ENCODE peak calls at places on chromosome 6, in five cellular contexts. One of them, this sample, is unnamed.
A peak's percentile ranks its signal among the peaks of the same experiment; 100 is the strongest.

GRCh38 chr6:167302796-167303195 is 11.7 kb downstream of the UNC93A start:
- DNase-seq in keratinocyte: no peak
- DNase-seq in effector memory CD4-positive, alpha-beta T cell: no peak
- DNase-seq in transverse colon: no peak
- DNase-seq in CD4-positive, CD25-positive, alpha-beta regulatory T cell: no peak
- DNase-seq in this sample: no peak

GRCh38 chr6:11732036-11732545 is 46.5 kb downstream of the ADTRP start:
- DNase-seq in keratinocyte: no peak
- DNase-seq in effector memory CD4-positive, alpha-beta T cell: no peak
- DNase-seq in transverse colon: peak; percentile 44
- DNase-seq in CD4-positive, CD25-positive, alpha-beta regulatory T cell: no peak
- DNase-seq in this sample: peak; percentile 94

GRCh38 chr6:37077459-37078296 is 72.2 kb downstream of the FGD2 start:
- DNase-seq in keratinocyte: no peak
- DNase-seq in effector memory CD4-positive, alpha-beta T cell: no peak
- DNase-seq in transverse colon: peak; percentile 64
- DNase-seq in CD4-positive, CD25-positive, alpha-beta regulatory T cell: no peak
- DNase-seq in this sample: no peak

GRCh38 chr6:17233531-17233930 is 47.6 kb upstream of the RBM24 start:
- DNase-seq in keratinocyte: peak; percentile 81
- DNase-seq in effector memory CD4-positive, alpha-beta T cell: no peak
- DNase-seq in transverse colon: no peak
- DNase-seq in CD4-positive, CD25-positive, alpha-beta regulatory T cell: no peak
- DNase-seq in this sample: no peak

GRCh38 chr6:145967549-145967948 is 3.4 kb upstream of the SHPRH start:
- DNase-seq in keratinocyte: no peak
- DNase-seq in effector memory CD4-positive, alpha-beta T cell: no peak
- DNase-seq in transverse colon: no peak
- DNase-seq in CD4-positive, CD25-positive, alpha-beta regulatory T cell: no peak
- DNase-seq in this sample: no peak

GRCh38 chr6:110329348-110329728 is 28.8 kb downstream of the METTL24 start:
- DNase-seq in keratinocyte: no peak
- DNase-seq in effector memory CD4-positive, alpha-beta T cell: no peak
- DNase-seq in transverse colon: no peak
- DNase-seq in CD4-positive, CD25-positive, alpha-beta regulatory T cell: no peak
- DNase-seq in this sample: no peak

GRCh38 chr6:105102186-105102585 is 77.6 kb downstream of the POPDC3 start:
- DNase-seq in keratinocyte: no peak
- DNase-seq in effector memory CD4-positive, alpha-beta T cell: no peak
- DNase-seq in transverse colon: no peak
- DNase-seq in CD4-positive, CD25-positive, alpha-beta regulatory T cell: no peak
- DNase-seq in this sample: no peak

GRCh38 chr6:157881375-157881774 is 58.3 kb downstream of the SNX9 start:
- DNase-seq in keratinocyte: no peak
- DNase-seq in effector memory CD4-positive, alpha-beta T cell: no peak
- DNase-seq in transverse colon: no peak
- DNase-seq in CD4-positive, CD25-positive, alpha-beta regulatory T cell: no peak
- DNase-seq in this sample: no peak

GRCh38 chr6:41894366-41895299 is 542 bp downstream of the USP49 start:
- DNase-seq in keratinocyte: no peak
- DNase-seq in effector memory CD4-positive, alpha-beta T cell: no peak
- DNase-seq in transverse colon: peak; percentile 9
- DNase-seq in CD4-positive, CD25-positive, alpha-beta regulatory T cell: no peak
- DNase-seq in this sample: no peak

GRCh38 chr6:152575186-152575585 is 62.0 kb downstream of the SYNE1 start:
- DNase-seq in keratinocyte: no peak
- DNase-seq in effector memory CD4-positive, alpha-beta T cell: no peak
- DNase-seq in transverse colon: no peak
- DNase-seq in CD4-positive, CD25-positive, alpha-beta regulatory T cell: no peak
- DNase-seq in this sample: no peak

GRCh38 chr6:156942266-156942665 is 165.1 kb downstream of the ARID1B start:
- DNase-seq in keratinocyte: no peak
- DNase-seq in effector memory CD4-positive, alpha-beta T cell: no peak
- DNase-seq in transverse colon: no peak
- DNase-seq in CD4-positive, CD25-positive, alpha-beta regulatory T cell: no peak
- DNase-seq in this sample: no peak

GRCh38 chr6:23181301-23182110 is 612.1 kb downstream of the HDGFL1 start:
- DNase-seq in keratinocyte: no peak
- DNase-seq in effector memory CD4-positive, alpha-beta T cell: no peak
- DNase-seq in transverse colon: no peak
- DNase-seq in CD4-positive, CD25-positive, alpha-beta regulatory T cell: no peak
- DNase-seq in this sample: no peak

GRCh38 chr6:16180696-16181428 is 52.0 kb downstream of the MYLIP start:
- DNase-seq in keratinocyte: no peak
- DNase-seq in effector memory CD4-positive, alpha-beta T cell: no peak
- DNase-seq in transverse colon: no peak
- DNase-seq in CD4-positive, CD25-positive, alpha-beta regulatory T cell: no peak
- DNase-seq in this sample: no peak

GRCh38 chr6:145370559-145370958 is 364.8 kb downstream of the EPM2A start:
- DNase-seq in keratinocyte: no peak
- DNase-seq in effector memory CD4-positive, alpha-beta T cell: no peak
- DNase-seq in transverse colon: no peak
- DNase-seq in CD4-positive, CD25-positive, alpha-beta regulatory T cell: no peak
- DNase-seq in this sample: no peak

GRCh38 chr6:83707829-83708545 is 914 bp downstream of the SNAP91 start:
- DNase-seq in keratinocyte: no peak
- DNase-seq in effector memory CD4-positive, alpha-beta T cell: no peak
- DNase-seq in transverse colon: no peak
- DNase-seq in CD4-positive, CD25-positive, alpha-beta regulatory T cell: no peak
- DNase-seq in this sample: no peak

GRCh38 chr6:107490568-107491058 is 696 bp downstream of the SOBP start:
- DNase-seq in keratinocyte: no peak
- DNase-seq in effector memory CD4-positive, alpha-beta T cell: no peak
- DNase-seq in transverse colon: no peak
- DNase-seq in CD4-positive, CD25-positive, alpha-beta regulatory T cell: no peak
- DNase-seq in this sample: no peak

GRCh38 chr6:14365393-14365792 is 247.8 kb downstream of the CD83 start:
- DNase-seq in keratinocyte: no peak
- DNase-seq in effector memory CD4-positive, alpha-beta T cell: no peak
- DNase-seq in transverse colon: no peak
- DNase-seq in CD4-positive, CD25-positive, alpha-beta regulatory T cell: no peak
- DNase-seq in this sample: no peak

GRCh38 chr6:157535354-157536217 is 154.6 kb downstream of the ZDHHC14 start:
- DNase-seq in keratinocyte: peak; percentile 59
- DNase-seq in effector memory CD4-positive, alpha-beta T cell: no peak
- DNase-seq in transverse colon: no peak
- DNase-seq in CD4-positive, CD25-positive, alpha-beta regulatory T cell: no peak
- DNase-seq in this sample: no peak

GRCh38 chr6:122276637-122277036 is 122.8 kb upstream of the HSF2 start:
- DNase-seq in keratinocyte: no peak
- DNase-seq in effector memory CD4-positive, alpha-beta T cell: no peak
- DNase-seq in transverse colon: no peak
- DNase-seq in CD4-positive, CD25-positive, alpha-beta regulatory T cell: no peak
- DNase-seq in this sample: no peak

GRCh38 chr6:56168601-56169000 is 78.8 kb downstream of the COL21A1 start:
- DNase-seq in keratinocyte: no peak
- DNase-seq in effector memory CD4-positive, alpha-beta T cell: no peak
- DNase-seq in transverse colon: no peak
- DNase-seq in CD4-positive, CD25-positive, alpha-beta regulatory T cell: no peak
- DNase-seq in this sample: no peak

GRCh38 chr6:36662380-36662779 is 16.1 kb upstream of the CDKN1A start:
- DNase-seq in keratinocyte: no peak
- DNase-seq in effector memory CD4-positive, alpha-beta T cell: no peak
- DNase-seq in transverse colon: no peak
- DNase-seq in CD4-positive, CD25-positive, alpha-beta regulatory T cell: no peak
- DNase-seq in this sample: no peak

GRCh38 chr6:158422629-158423238 is 110.5 kb downstream of the TULP4 start:
- DNase-seq in keratinocyte: no peak
- DNase-seq in effector memory CD4-positive, alpha-beta T cell: no peak
- DNase-seq in transverse colon: no peak
- DNase-seq in CD4-positive, CD25-positive, alpha-beta regulatory T cell: no peak
- DNase-seq in this sample: no peak

GRCh38 chr6:137756788-137757187 is 110.3 kb upstream of the TNFAIP3 start:
- DNase-seq in keratinocyte: no peak
- DNase-seq in effector memory CD4-positive, alpha-beta T cell: no peak
- DNase-seq in transverse colon: no peak
- DNase-seq in CD4-positive, CD25-positive, alpha-beta regulatory T cell: no peak
- DNase-seq in this sample: no peak

GRCh38 chr6:150314230-150315188 is 54.3 kb upstream of the IYD start:
- DNase-seq in keratinocyte: no peak
- DNase-seq in effector memory CD4-positive, alpha-beta T cell: no peak
- DNase-seq in transverse colon: no peak
- DNase-seq in CD4-positive, CD25-positive, alpha-beta regulatory T cell: no peak
- DNase-seq in this sample: no peak

GRCh38 chr6:109512271-109512817 is 29.3 kb upstream of the ZBTB24 start:
- DNase-seq in keratinocyte: no peak
- DNase-seq in effector memory CD4-positive, alpha-beta T cell: no peak
- DNase-seq in transverse colon: no peak
- DNase-seq in CD4-positive, CD25-positive, alpha-beta regulatory T cell: no peak
- DNase-seq in this sample: no peak

GRCh38 chr6:1418471-1419191 is 29.3 kb downstream of the FOXF2 start:
- DNase-seq in keratinocyte: no peak
- DNase-seq in effector memory CD4-positive, alpha-beta T cell: no peak
- DNase-seq in transverse colon: no peak
- DNase-seq in CD4-positive, CD25-positive, alpha-beta regulatory T cell: no peak
- DNase-seq in this sample: no peak

GRCh38 chr6:32970413-32971244 is 2.2 kb downstream of the BRD2 start:
- DNase-seq in keratinocyte: no peak
- DNase-seq in effector memory CD4-positive, alpha-beta T cell: peak; percentile 39
- DNase-seq in transverse colon: peak; percentile 90
- DNase-seq in CD4-positive, CD25-positive, alpha-beta regulatory T cell: peak; percentile 56
- DNase-seq in this sample: peak; percentile 93

GRCh38 chr6:16676978-16677377 is 84.3 kb downstream of the ATXN1 start:
- DNase-seq in keratinocyte: no peak
- DNase-seq in effector memory CD4-positive, alpha-beta T cell: no peak
- DNase-seq in transverse colon: no peak
- DNase-seq in CD4-positive, CD25-positive, alpha-beta regulatory T cell: no peak
- DNase-seq in this sample: no peak

GRCh38 chr6:158122048-158122447 is 46.0 kb downstream of the SERAC1 start:
- DNase-seq in keratinocyte: no peak
- DNase-seq in effector memory CD4-positive, alpha-beta T cell: no peak
- DNase-seq in transverse colon: no peak
- DNase-seq in CD4-positive, CD25-positive, alpha-beta regulatory T cell: no peak
- DNase-seq in this sample: no peak

GRCh38 chr6:21953831-21954801 is 342.7 kb downstream of the PRL start:
- DNase-seq in keratinocyte: no peak
- DNase-seq in effector memory CD4-positive, alpha-beta T cell: no peak
- DNase-seq in transverse colon: peak; percentile 33
- DNase-seq in CD4-positive, CD25-positive, alpha-beta regulatory T cell: no peak
- DNase-seq in this sample: no peak

GRCh38 chr6:35436071-35436865 is 15.9 kb upstream of the FANCE start:
- DNase-seq in keratinocyte: no peak
- DNase-seq in effector memory CD4-positive, alpha-beta T cell: no peak
- DNase-seq in transverse colon: no peak
- DNase-seq in CD4-positive, CD25-positive, alpha-beta regulatory T cell: no peak
- DNase-seq in this sample: no peak

GRCh38 chr6:18601515-18602035 is 214.4 kb downstream of the RNF144B start:
- DNase-seq in keratinocyte: no peak
- DNase-seq in effector memory CD4-positive, alpha-beta T cell: no peak
- DNase-seq in transverse colon: no peak
- DNase-seq in CD4-positive, CD25-positive, alpha-beta regulatory T cell: no peak
- DNase-seq in this sample: no peak

GRCh38 chr6:39847216-39847615 is 55.0 kb downstream of the DAAM2 start:
- DNase-seq in keratinocyte: no peak
- DNase-seq in effector memory CD4-positive, alpha-beta T cell: no peak
- DNase-seq in transverse colon: no peak
- DNase-seq in CD4-positive, CD25-positive, alpha-beta regulatory T cell: no peak
- DNase-seq in this sample: peak; percentile 86

GRCh38 chr6:39848171-39848570 is 56.0 kb downstream of the DAAM2 start:
- DNase-seq in keratinocyte: no peak
- DNase-seq in effector memory CD4-positive, alpha-beta T cell: no peak
- DNase-seq in transverse colon: no peak
- DNase-seq in CD4-positive, CD25-positive, alpha-beta regulatory T cell: no peak
- DNase-seq in this sample: no peak

GRCh38 chr6:39849764-39850163 is 57.6 kb downstream of the DAAM2 start:
- DNase-seq in keratinocyte: no peak
- DNase-seq in effector memory CD4-positive, alpha-beta T cell: no peak
- DNase-seq in transverse colon: no peak
- DNase-seq in CD4-positive, CD25-positive, alpha-beta regulatory T cell: no peak
- DNase-seq in this sample: no peak

GRCh38 chr6:39850897-39851296 is 58.7 kb downstream of the DAAM2 start:
- DNase-seq in keratinocyte: no peak
- DNase-seq in effector memory CD4-positive, alpha-beta T cell: no peak
- DNase-seq in transverse colon: no peak
- DNase-seq in CD4-positive, CD25-positive, alpha-beta regulatory T cell: no peak
- DNase-seq in this sample: no peak

GRCh38 chr6:39849228-39849627 is 57.1 kb downstream of the DAAM2 start:
- DNase-seq in keratinocyte: no peak
- DNase-seq in effector memory CD4-positive, alpha-beta T cell: no peak
- DNase-seq in transverse colon: no peak
- DNase-seq in CD4-positive, CD25-positive, alpha-beta regulatory T cell: no peak
- DNase-seq in this sample: no peak
- H3K27ac ChIP-seq in keratinocyte: no peak overlapping the region
- H3K27ac ChIP-seq in effector memory CD4-positive, alpha-beta T cell: no peak overlapping the region
- H3K27ac ChIP-seq in transverse colon: no peak overlapping the region
- H3K27ac ChIP-seq in CD4-positive, CD25-positive, alpha-beta regulatory T cell: no peak overlapping the region
- H3K27ac ChIP-seq in this sample: peak overlapping the region; percentile 61

GRCh38 chr6:43122146-43122545 is 46.0 kb downstream of the PTK7 start:
- DNase-seq in keratinocyte: no peak
- DNase-seq in effector memory CD4-positive, alpha-beta T cell: no peak
- DNase-seq in transverse colon: no peak
- DNase-seq in CD4-positive, CD25-positive, alpha-beta regulatory T cell: no peak
- DNase-seq in this sample: no peak
- H3K4me1 ChIP-seq in keratinocyte: peaks cover 32% of the 10 kb centered on the region
- H3K4me1 ChIP-seq in effector memory CD4-positive, alpha-beta T cell: no peaks in the 10 kb centered on the region
- H3K4me1 ChIP-seq in transverse colon: no peaks in the 10 kb centered on the region
- H3K4me1 ChIP-seq in CD4-positive, CD25-positive, alpha-beta regulatory T cell: no peaks in the 10 kb centered on the region
- H3K4me1 ChIP-seq in this sample: peaks cover 15% of the 10 kb centered on the region

DNA sequence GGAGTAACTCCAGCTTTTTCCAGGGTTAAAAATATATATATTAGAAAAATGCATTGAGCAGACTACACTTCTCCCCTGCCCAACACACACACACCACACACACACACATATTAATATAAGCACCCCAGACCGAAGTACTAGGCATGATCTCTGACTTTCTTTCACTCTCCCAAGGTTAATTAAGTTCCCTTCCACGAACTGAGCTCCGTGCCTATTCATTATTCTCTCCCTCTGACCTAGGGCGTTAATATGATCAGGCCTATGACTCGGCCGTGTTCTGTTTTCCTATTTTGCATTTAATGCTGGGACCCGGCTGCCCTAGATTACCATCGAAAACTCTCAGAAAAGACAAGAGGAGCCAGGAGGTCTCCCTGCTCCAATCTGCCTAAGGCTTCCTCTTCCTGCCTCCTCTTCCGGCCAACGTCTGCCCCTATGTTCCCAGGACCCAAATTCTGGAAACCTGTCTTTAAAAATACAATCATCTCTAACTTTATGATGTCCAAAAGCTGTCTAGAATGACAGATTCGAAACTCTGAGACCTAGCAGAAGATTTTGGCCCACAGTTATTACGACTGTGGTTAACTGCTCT is 6.1 kb upstream of the POU3F2 start:
- DNase-seq in keratinocyte: no peak
- DNase-seq in effector memory CD4-positive, alpha-beta T cell: no peak
- DNase-seq in transverse colon: no peak
- DNase-seq in CD4-positive, CD25-positive, alpha-beta regulatory T cell: no peak
- DNase-seq in this sample: no peak
- H3K27ac ChIP-seq in keratinocyte: no peak overlapping the region
- H3K27ac ChIP-seq in effector memory CD4-positive, alpha-beta T cell: no peak overlapping the region
- H3K27ac ChIP-seq in transverse colon: no peak overlapping the region
- H3K27ac ChIP-seq in CD4-positive, CD25-positive, alpha-beta regulatory T cell: no peak overlapping the region
- H3K27ac ChIP-seq in this sample: no peak overlapping the region

DNA sequence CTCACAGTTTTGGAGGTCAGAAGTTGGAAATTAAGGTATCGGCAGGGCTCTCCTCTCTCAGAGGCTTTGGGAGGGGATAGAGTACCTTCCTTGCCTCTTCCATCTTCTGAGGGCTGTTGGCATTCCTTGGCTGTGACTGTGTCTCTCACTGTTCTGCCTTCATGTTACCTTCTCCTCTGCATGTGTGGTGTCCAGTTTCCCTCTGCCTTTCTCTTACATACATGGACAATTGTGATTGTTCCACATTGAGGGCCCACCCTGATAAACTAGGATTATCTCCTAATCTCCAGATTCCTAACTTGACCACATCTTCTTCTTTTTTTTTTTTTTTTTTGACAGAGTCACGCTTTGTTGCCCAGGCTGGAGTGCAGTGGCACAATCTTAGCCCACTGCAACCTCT is 72.1 kb upstream of the SPACA1 start:
- DNase-seq in keratinocyte: no peak
- DNase-seq in effector memory CD4-positive, alpha-beta T cell: no peak
- DNase-seq in transverse colon: no peak
- DNase-seq in CD4-positive, CD25-positive, alpha-beta regulatory T cell: no peak
- DNase-seq in this sample: no peak
- H3K4me1 ChIP-seq in keratinocyte: no peaks in the 10 kb centered on the region
- H3K4me1 ChIP-seq in effector memory CD4-positive, alpha-beta T cell: no peaks in the 10 kb centered on the region
- H3K4me1 ChIP-seq in transverse colon: no peaks in the 10 kb centered on the region
- H3K4me1 ChIP-seq in CD4-positive, CD25-positive, alpha-beta regulatory T cell: no peaks in the 10 kb centered on the region
- H3K4me1 ChIP-seq in this sample: no peaks in the 10 kb centered on the region